ENCODE peak calls at places on chromosome 1, in six cellular contexts. R, N, L, G, H and C are unnamed samples.

GRCh38 chr1:151942882-151943281 is 33.6 kb upstream of the THEM4 start:
- DNase-seq in R (no peak), N (no peak), L (no peak), G (no peak), H (no peak), C (no peak)

GRCh38 chr1:221598122-221598521 is 143.8 kb downstream of the DUSP10 start:
- DNase-seq in R (no peak), N (no peak), L (no peak), G (no peak), H (no peak), C (no peak)

GRCh38 chr1:29879217-29879616 is 642.9 kb downstream of the PTPRU start:
- DNase-seq in R (no peak), N (no peak), L (no peak), G (no peak), H (no peak), C (no peak)

GRCh38 chr1:24540051-24540905 is 15.6 kb upstream of the NCMAP start:
- DNase-seq in R (no peak), N (peak; percentile 20), L (no peak), G (no peak), H (no peak), C (no peak)

GRCh38 chr1:41498391-41498790 is 13.9 kb upstream of the EDN2 start:
- DNase-seq in R (no peak), N (no peak), L (no peak), G (no peak), H (no peak), C (no peak)

GRCh38 chr1:68495968-68496679 is 758 bp downstream of the DEPDC1 start:
- DNase-seq in R (peak; percentile 25), N (no peak), L (no peak), G (no peak), H (peak; percentile 2), C (peak; percentile 28)

GRCh38 chr1:53807916-53808315 is 30.2 kb downstream of the NDC1 start:
- DNase-seq in R (no peak), N (no peak), L (no peak), G (no peak), H (no peak), C (no peak)

GRCh38 chr1:232627645-232628334 is 2.1 kb downstream of the SIPA1L2 start:
- DNase-seq in R (peak; percentile 78), N (peak; percentile 54), L (no peak), G (no peak), H (peak; percentile 70), C (peak; percentile 34)

GRCh38 chr1:5220421-5220820 is 566.0 kb downstream of the AJAP1 start:
- DNase-seq in R (no peak), N (no peak), L (no peak), G (no peak), H (no peak), C (no peak)

GRCh38 chr1:161019767-161020572 is 982 bp downstream of the F11R start:
- DNase-seq in R (peak; percentile 71), N (no peak), L (peak; percentile 13), G (no peak), H (no peak), C (peak; percentile 19)

GRCh38 chr1:22031214-22031962 is 21.1 kb upstream of the CDC42 start:
- DNase-seq in R (no peak), N (no peak), L (peak; percentile 41), G (no peak), H (no peak), C (no peak)